ENCODE peak calls at places on chromosomes 7 and 10, in seven cellular contexts. W is HEK293T; Y is germinal center; L is T-helper 1 cell; V is breast epithelium; I is effector CD4-positive, alpha-beta T cell; B is GM13976. D is an unnamed sample.
A peak's percentile ranks its signal among the peaks of the same experiment; 100 is the strongest.

GRCh38 chr10:90930971-90931841 is 10.3 kb upstream of the ANKRD1 start:
- DNase-seq in W (peak; percentile 19), Y (no peak), L (no peak), V (peak; percentile 70), I (no peak), B (no peak), D (no peak)

GRCh38 chr10:18647151-18647550 is 4.2 kb downstream of the NSUN6 start:
- DNase-seq in W (no peak), Y (no peak), L (no peak), V (no peak), I (no peak), B (no peak), D (no peak)

GRCh38 chr7:70857793-70858545 is 274.0 kb upstream of the GALNT17 start:
- DNase-seq in W (no peak), Y (no peak), L (no peak), V (no peak), I (no peak), B (no peak), D (no peak)

GRCh38 chr7:43648725-43649406 is 66.0 kb downstream of the STK17A start:
- DNase-seq in W (no peak), Y (peak; percentile 66), L (peak; percentile 54), V (peak; percentile 52), I (peak; percentile 74), B (peak; percentile 81), D (no peak)

GRCh38 chr10:50312464-50313437 is 61.4 kb upstream of the ASAH2 start:
- DNase-seq in W (no peak), Y (no peak), L (no peak), V (no peak), I (no peak), B (no peak), D (no peak)

GRCh38 chr10:3529691-3530090 is 255.3 kb downstream of the KLF6 start:
- DNase-seq in W (no peak), Y (no peak), L (no peak), V (no peak), I (no peak), B (no peak), D (no peak)

GRCh38 chr7:84372155-84372621 is 177.6 kb upstream of the SEMA3A start:
- DNase-seq in W (no peak), Y (no peak), L (no peak), V (no peak), I (no peak), B (no peak), D (no peak)

GRCh38 chr7:28626629-28627262 is 214.4 kb downstream of the CREB5 start:
- DNase-seq in W (peak; percentile 61), Y (peak; percentile 62), L (no peak), V (no peak), I (no peak), B (peak; percentile 13), D (peak; percentile 29)

GRCh38 chr7:48741545-48741944 is 182.8 kb upstream of the CDC14C start:
- DNase-seq in W (no peak), Y (no peak), L (no peak), V (no peak), I (no peak), B (no peak), D (no peak)

GRCh38 chr10:132712698-132713232 is 73.2 kb downstream of the NKX6-2 start:
- DNase-seq in W (no peak), Y (no peak), L (no peak), V (no peak), I (no peak), B (no peak), D (no peak)

GRCh38 chr10:22086730-22087364 is 83.3 kb upstream of the DNAJC1 start:
- DNase-seq in W (peak; percentile 70), Y (no peak), L (no peak), V (peak; percentile 68), I (no peak), B (no peak), D (peak; percentile 27)

GRCh38 chr10:96089116-96089515 is 41.0 kb upstream of the ZNF518A start:
- DNase-seq in W (no peak), Y (no peak), L (no peak), V (no peak), I (no peak), B (peak; percentile 32), D (no peak)

GRCh38 chr7:155885162-155886160 is 73.2 kb upstream of the SHH start:
- DNase-seq in W (no peak), Y (no peak), L (no peak), V (no peak), I (no peak), B (no peak), D (no peak)

GRCh38 chr10:71912431-71912830 is 51.8 kb upstream of the CHST3 start:
- DNase-seq in W (no peak), Y (no peak), L (no peak), V (no peak), I (no peak), B (no peak), D (no peak)

GRCh38 chr7:49295136-49295535 is 370.8 kb downstream of the CDC14C start:
- DNase-seq in W (no peak), Y (no peak), L (no peak), V (no peak), I (no peak), B (no peak), D (no peak)

GRCh38 chr10:123573236-123574147 is 92.7 kb upstream of the GPR26 start:
- DNase-seq in W (peak; percentile 83), Y (peak; percentile 57), L (no peak), V (peak; percentile 21), I (no peak), B (peak; percentile 75), D (peak; percentile 49)

GRCh38 chr10:74058071-74058470 is 60.2 kb downstream of the VCL start:
- DNase-seq in W (no peak), Y (no peak), L (no peak), V (no peak), I (no peak), B (no peak), D (no peak)

GRCh38 chr7:100583132-100584045 is 2.5 kb downstream of the LRCH4 start:
- DNase-seq in W (no peak), Y (peak; percentile 70), L (no peak), V (peak; percentile 52), I (peak; percentile 38), B (peak; percentile 70), D (no peak)

GRCh38 chr7:76191783-76192240 is 9.9 kb upstream of the SRRM3 start:
- DNase-seq in W (peak; percentile 67), Y (no peak), L (no peak), V (no peak), I (no peak), B (no peak), D (peak; percentile 18)

GRCh38 chr10:75470901-75471300 is 39.5 kb downstream of the LRMDA start:
- DNase-seq in W (no peak), Y (no peak), L (no peak), V (no peak), I (no peak), B (no peak), D (no peak)

GRCh38 chr7:92723205-92723604 is 113.2 kb downstream of the CDK6 start:
- DNase-seq in W (no peak), Y (no peak), L (no peak), V (no peak), I (no peak), B (no peak), D (no peak)

GRCh38 chr10:17056781-17057191 is 72.8 kb downstream of the CUBN start:
- DNase-seq in W (no peak), Y (no peak), L (no peak), V (no peak), I (no peak), B (no peak), D (no peak)

GRCh38 chr7:18119985-18120384 is 92.3 kb upstream of the PRPS1L1 start:
- DNase-seq in W (no peak), Y (no peak), L (no peak), V (no peak), I (no peak), B (no peak), D (no peak)

GRCh38 chr10:130790339-130790738 is 521.2 kb downstream of the TCERG1L start:
- DNase-seq in W (no peak), Y (no peak), L (no peak), V (no peak), I (no peak), B (no peak), D (no peak)

GRCh38 chr7:134836447-134836846 is 57.0 kb downstream of the CALD1 start:
- DNase-seq in W (no peak), Y (no peak), L (no peak), V (no peak), I (no peak), B (no peak), D (no peak)

GRCh38 chr10:93435621-93436385 is 46.3 kb downstream of the MYOF start:
- DNase-seq in W (peak; percentile 59), Y (no peak), L (no peak), V (no peak), I (no peak), B (no peak), D (no peak)

GRCh38 chr10:73653701-73654100 is 2.1 kb downstream of the SYNPO2L start:
- DNase-seq in W (no peak), Y (no peak), L (no peak), V (no peak), I (no peak), B (peak; percentile 67), D (no peak)

GRCh38 chr10:44968101-44968886 is 8.7 kb downstream of the RASSF4 start:
- DNase-seq in W (no peak), Y (peak; percentile 58), L (no peak), V (no peak), I (no peak), B (no peak), D (no peak)

GRCh38 chr7:16978358-16979244 is 96.8 kb upstream of the AGR3 start:
- DNase-seq in W (no peak), Y (no peak), L (no peak), V (no peak), I (no peak), B (no peak), D (no peak)

GRCh38 chr7:7529328-7529727 is 6.3 kb downstream of the COL28A1 start:
- DNase-seq in W (no peak), Y (no peak), L (no peak), V (no peak), I (no peak), B (no peak), D (no peak)

GRCh38 chr7:151856098-151856497 is 20.8 kb downstream of the PRKAG2 start:
- DNase-seq in W (no peak), Y (no peak), L (no peak), V (no peak), I (no peak), B (no peak), D (no peak)

D was measured in neural crest cell.